ENCODE peak calls at places on chromosomes 12 and 14, in seven cellular contexts. One of them, this sample, is unnamed.
A peak's percentile ranks its signal among the peaks of the same experiment; 100 is the strongest.

GRCh38 chr14:76729953-76730505 is 31.2 kb upstream of the VASH1 start:
- DNase-seq in GM12892: no peak
- DNase-seq in epithelial cell of esophagus: no peak
- DNase-seq in esophagus muscularis mucosa: no peak
- DNase-seq in stimulated activated CD8-positive, alpha-beta memory T cell treated with anti-CD3 and anti-CD28 coated beads, Interleukin-4, amount 100 ng/mL, for 24 hours: no peak
- DNase-seq in mesothelial cell of epicardium: no peak
- DNase-seq in GM03348: no peak
- DNase-seq in this sample: no peak

GRCh38 chr14:21867541-21867940 is 193.9 kb upstream of the OR4E1 start:
- DNase-seq in GM12892: no peak
- DNase-seq in epithelial cell of esophagus: peak; percentile 74
- DNase-seq in esophagus muscularis mucosa: no peak
- DNase-seq in stimulated activated CD8-positive, alpha-beta memory T cell treated with anti-CD3 and anti-CD28 coated beads, Interleukin-4, amount 100 ng/mL, for 24 hours: no peak
- DNase-seq in mesothelial cell of epicardium: no peak
- DNase-seq in GM03348: no peak
- DNase-seq in this sample: peak; percentile 51

GRCh38 chr12:120720234-120720968 is 5.2 kb upstream of the ACADS start:
- DNase-seq in GM12892: no peak
- DNase-seq in epithelial cell of esophagus: peak; percentile 76
- DNase-seq in esophagus muscularis mucosa: no peak
- DNase-seq in stimulated activated CD8-positive, alpha-beta memory T cell treated with anti-CD3 and anti-CD28 coated beads, Interleukin-4, amount 100 ng/mL, for 24 hours: no peak
- DNase-seq in mesothelial cell of epicardium: no peak
- DNase-seq in GM03348: peak; percentile 83
- DNase-seq in this sample: peak; percentile 66

GRCh38 chr14:104268725-104269436 is 130.5 kb downstream of the KIF26A start:
- DNase-seq in GM12892: no peak
- DNase-seq in epithelial cell of esophagus: no peak
- DNase-seq in esophagus muscularis mucosa: no peak
- DNase-seq in stimulated activated CD8-positive, alpha-beta memory T cell treated with anti-CD3 and anti-CD28 coated beads, Interleukin-4, amount 100 ng/mL, for 24 hours: no peak
- DNase-seq in mesothelial cell of epicardium: peak; percentile 33
- DNase-seq in GM03348: no peak
- DNase-seq in this sample: no peak

GRCh38 chr14:65348137-65348536 is 64.4 kb upstream of the FUT8 start:
- DNase-seq in GM12892: no peak
- DNase-seq in epithelial cell of esophagus: no peak
- DNase-seq in esophagus muscularis mucosa: no peak
- DNase-seq in stimulated activated CD8-positive, alpha-beta memory T cell treated with anti-CD3 and anti-CD28 coated beads, Interleukin-4, amount 100 ng/mL, for 24 hours: no peak
- DNase-seq in mesothelial cell of epicardium: no peak
- DNase-seq in GM03348: no peak
- DNase-seq in this sample: no peak

GRCh38 chr12:21694660-21695059 is 37.0 kb upstream of the LDHB start:
- DNase-seq in GM12892: no peak
- DNase-seq in epithelial cell of esophagus: no peak
- DNase-seq in esophagus muscularis mucosa: no peak
- DNase-seq in stimulated activated CD8-positive, alpha-beta memory T cell treated with anti-CD3 and anti-CD28 coated beads, Interleukin-4, amount 100 ng/mL, for 24 hours: no peak
- DNase-seq in mesothelial cell of epicardium: no peak
- DNase-seq in GM03348: no peak
- DNase-seq in this sample: no peak

GRCh38 chr12:58416211-58416610 is 474.8 kb downstream of the ATP23 start:
- DNase-seq in GM12892: no peak
- DNase-seq in epithelial cell of esophagus: peak; percentile 21
- DNase-seq in esophagus muscularis mucosa: no peak
- DNase-seq in stimulated activated CD8-positive, alpha-beta memory T cell treated with anti-CD3 and anti-CD28 coated beads, Interleukin-4, amount 100 ng/mL, for 24 hours: no peak
- DNase-seq in mesothelial cell of epicardium: no peak
- DNase-seq in GM03348: peak; percentile 70
- DNase-seq in this sample: peak; percentile 80

GRCh38 chr12:27575099-27575779 is 51.2 kb downstream of the PPFIBP1 start:
- DNase-seq in GM12892: no peak
- DNase-seq in epithelial cell of esophagus: no peak
- DNase-seq in esophagus muscularis mucosa: no peak
- DNase-seq in stimulated activated CD8-positive, alpha-beta memory T cell treated with anti-CD3 and anti-CD28 coated beads, Interleukin-4, amount 100 ng/mL, for 24 hours: no peak
- DNase-seq in mesothelial cell of epicardium: no peak
- DNase-seq in GM03348: no peak
- DNase-seq in this sample: peak; percentile 46

GRCh38 chr12:21149849-21150248 is 18.9 kb downstream of the SLCO1B1 start:
- DNase-seq in GM12892: no peak
- DNase-seq in epithelial cell of esophagus: no peak
- DNase-seq in esophagus muscularis mucosa: no peak
- DNase-seq in stimulated activated CD8-positive, alpha-beta memory T cell treated with anti-CD3 and anti-CD28 coated beads, Interleukin-4, amount 100 ng/mL, for 24 hours: no peak
- DNase-seq in mesothelial cell of epicardium: no peak
- DNase-seq in GM03348: no peak
- DNase-seq in this sample: no peak

GRCh38 chr14:94823556-94824341 is 53.8 kb upstream of the GSC start:
- DNase-seq in GM12892: no peak
- DNase-seq in epithelial cell of esophagus: no peak
- DNase-seq in esophagus muscularis mucosa: no peak
- DNase-seq in stimulated activated CD8-positive, alpha-beta memory T cell treated with anti-CD3 and anti-CD28 coated beads, Interleukin-4, amount 100 ng/mL, for 24 hours: no peak
- DNase-seq in mesothelial cell of epicardium: no peak
- DNase-seq in GM03348: no peak
- DNase-seq in this sample: no peak

GRCh38 chr14:70886421-70887206 is 20.6 kb upstream of the PCNX1 start:
- DNase-seq in GM12892: no peak
- DNase-seq in epithelial cell of esophagus: no peak
- DNase-seq in esophagus muscularis mucosa: no peak
- DNase-seq in stimulated activated CD8-positive, alpha-beta memory T cell treated with anti-CD3 and anti-CD28 coated beads, Interleukin-4, amount 100 ng/mL, for 24 hours: peak; percentile 28
- DNase-seq in mesothelial cell of epicardium: no peak
- DNase-seq in GM03348: no peak
- DNase-seq in this sample: no peak

GRCh38 chr12:75975692-75976091 is 55.9 kb downstream of the PHLDA1 start:
- DNase-seq in GM12892: no peak
- DNase-seq in epithelial cell of esophagus: no peak
- DNase-seq in esophagus muscularis mucosa: no peak
- DNase-seq in stimulated activated CD8-positive, alpha-beta memory T cell treated with anti-CD3 and anti-CD28 coated beads, Interleukin-4, amount 100 ng/mL, for 24 hours: no peak
- DNase-seq in mesothelial cell of epicardium: no peak
- DNase-seq in GM03348: no peak
- DNase-seq in this sample: no peak

GRCh38 chr14:38198425-38198824 is 9.3 kb upstream of the SSTR1 start:
- DNase-seq in GM12892: no peak
- DNase-seq in epithelial cell of esophagus: no peak
- DNase-seq in esophagus muscularis mucosa: no peak
- DNase-seq in stimulated activated CD8-positive, alpha-beta memory T cell treated with anti-CD3 and anti-CD28 coated beads, Interleukin-4, amount 100 ng/mL, for 24 hours: no peak
- DNase-seq in mesothelial cell of epicardium: no peak
- DNase-seq in GM03348: peak; percentile 6
- DNase-seq in this sample: no peak

GRCh38 chr14:50772361-50772760 is 58.6 kb downstream of the NIN start:
- DNase-seq in GM12892: no peak
- DNase-seq in epithelial cell of esophagus: no peak
- DNase-seq in esophagus muscularis mucosa: no peak
- DNase-seq in stimulated activated CD8-positive, alpha-beta memory T cell treated with anti-CD3 and anti-CD28 coated beads, Interleukin-4, amount 100 ng/mL, for 24 hours: no peak
- DNase-seq in mesothelial cell of epicardium: no peak
- DNase-seq in GM03348: peak; percentile 74
- DNase-seq in this sample: no peak

GRCh38 chr12:120368789-120369475 is at the start of gene MSI1:
- DNase-seq in GM12892: no peak
- DNase-seq in epithelial cell of esophagus: no peak
- DNase-seq in esophagus muscularis mucosa: no peak
- DNase-seq in stimulated activated CD8-positive, alpha-beta memory T cell treated with anti-CD3 and anti-CD28 coated beads, Interleukin-4, amount 100 ng/mL, for 24 hours: no peak
- DNase-seq in mesothelial cell of epicardium: peak; percentile 53
- DNase-seq in GM03348: peak; percentile 48
- DNase-seq in this sample: no peak

GRCh38 chr12:113019045-113019444 is 37.5 kb upstream of the DTX1 start:
- DNase-seq in GM12892: no peak
- DNase-seq in epithelial cell of esophagus: peak; percentile 75
- DNase-seq in esophagus muscularis mucosa: no peak
- DNase-seq in stimulated activated CD8-positive, alpha-beta memory T cell treated with anti-CD3 and anti-CD28 coated beads, Interleukin-4, amount 100 ng/mL, for 24 hours: no peak
- DNase-seq in mesothelial cell of epicardium: no peak
- DNase-seq in GM03348: no peak
- DNase-seq in this sample: peak; percentile 76

GRCh38 chr12:87671757-87672156 is 357.4 kb downstream of the C12orf50 start:
- DNase-seq in GM12892: no peak
- DNase-seq in epithelial cell of esophagus: no peak
- DNase-seq in esophagus muscularis mucosa: no peak
- DNase-seq in stimulated activated CD8-positive, alpha-beta memory T cell treated with anti-CD3 and anti-CD28 coated beads, Interleukin-4, amount 100 ng/mL, for 24 hours: no peak
- DNase-seq in mesothelial cell of epicardium: no peak
- DNase-seq in GM03348: no peak
- DNase-seq in this sample: no peak

GRCh38 chr14:104237651-104238423 is 99.5 kb downstream of the KIF26A start:
- DNase-seq in GM12892: no peak
- DNase-seq in epithelial cell of esophagus: no peak
- DNase-seq in esophagus muscularis mucosa: no peak
- DNase-seq in stimulated activated CD8-positive, alpha-beta memory T cell treated with anti-CD3 and anti-CD28 coated beads, Interleukin-4, amount 100 ng/mL, for 24 hours: no peak
- DNase-seq in mesothelial cell of epicardium: no peak
- DNase-seq in GM03348: no peak
- DNase-seq in this sample: no peak

GRCh38 chr12:101992091-101992490 is 69.7 kb downstream of the WASHC3 start:
- DNase-seq in GM12892: no peak
- DNase-seq in epithelial cell of esophagus: no peak
- DNase-seq in esophagus muscularis mucosa: no peak
- DNase-seq in stimulated activated CD8-positive, alpha-beta memory T cell treated with anti-CD3 and anti-CD28 coated beads, Interleukin-4, amount 100 ng/mL, for 24 hours: no peak
- DNase-seq in mesothelial cell of epicardium: no peak
- DNase-seq in GM03348: peak; percentile 29
- DNase-seq in this sample: no peak

GRCh38 chr14:101069666-101070362 is 166.3 kb upstream of the RTL1 start:
- DNase-seq in GM12892: no peak
- DNase-seq in epithelial cell of esophagus: no peak
- DNase-seq in esophagus muscularis mucosa: peak; percentile 86
- DNase-seq in stimulated activated CD8-positive, alpha-beta memory T cell treated with anti-CD3 and anti-CD28 coated beads, Interleukin-4, amount 100 ng/mL, for 24 hours: no peak
- DNase-seq in mesothelial cell of epicardium: peak; percentile 20
- DNase-seq in GM03348: no peak
- DNase-seq in this sample: no peak

GRCh38 chr14:103194256-103195045 is 71.2 kb downstream of the TNFAIP2 start:
- DNase-seq in GM12892: no peak
- DNase-seq in epithelial cell of esophagus: peak; percentile 80
- DNase-seq in esophagus muscularis mucosa: no peak
- DNase-seq in stimulated activated CD8-positive, alpha-beta memory T cell treated with anti-CD3 and anti-CD28 coated beads, Interleukin-4, amount 100 ng/mL, for 24 hours: no peak
- DNase-seq in mesothelial cell of epicardium: no peak
- DNase-seq in GM03348: peak; percentile 68
- DNase-seq in this sample: peak; percentile 61

GRCh38 chr12:11085419-11085818 is 6.7 kb downstream of the TAS2R43 start:
- DNase-seq in GM12892: no peak
- DNase-seq in epithelial cell of esophagus: no peak
- DNase-seq in esophagus muscularis mucosa: no peak
- DNase-seq in stimulated activated CD8-positive, alpha-beta memory T cell treated with anti-CD3 and anti-CD28 coated beads, Interleukin-4, amount 100 ng/mL, for 24 hours: no peak
- DNase-seq in mesothelial cell of epicardium: no peak
- DNase-seq in GM03348: no peak
- DNase-seq in this sample: no peak

GRCh38 chr12:107435520-107435919 is 250.1 kb upstream of the PWP1 start:
- DNase-seq in GM12892: no peak
- DNase-seq in epithelial cell of esophagus: no peak
- DNase-seq in esophagus muscularis mucosa: no peak
- DNase-seq in stimulated activated CD8-positive, alpha-beta memory T cell treated with anti-CD3 and anti-CD28 coated beads, Interleukin-4, amount 100 ng/mL, for 24 hours: no peak
- DNase-seq in mesothelial cell of epicardium: no peak
- DNase-seq in GM03348: no peak
- DNase-seq in this sample: no peak

GRCh38 chr12:76399040-76399439 is 50.8 kb upstream of the BBS10 start:
- DNase-seq in GM12892: no peak
- DNase-seq in epithelial cell of esophagus: no peak
- DNase-seq in esophagus muscularis mucosa: no peak
- DNase-seq in stimulated activated CD8-positive, alpha-beta memory T cell treated with anti-CD3 and anti-CD28 coated beads, Interleukin-4, amount 100 ng/mL, for 24 hours: no peak
- DNase-seq in mesothelial cell of epicardium: no peak
- DNase-seq in GM03348: no peak
- DNase-seq in this sample: no peak

GRCh38 chr12:71045781-71046180 is 112.0 kb downstream of the TSPAN8 start:
- DNase-seq in GM12892: no peak
- DNase-seq in epithelial cell of esophagus: peak; percentile 10
- DNase-seq in esophagus muscularis mucosa: no peak
- DNase-seq in stimulated activated CD8-positive, alpha-beta memory T cell treated with anti-CD3 and anti-CD28 coated beads, Interleukin-4, amount 100 ng/mL, for 24 hours: no peak
- DNase-seq in mesothelial cell of epicardium: no peak
- DNase-seq in GM03348: no peak
- DNase-seq in this sample: peak; percentile 78

GRCh38 chr14:100994082-100994481 is 90.6 kb upstream of the RTL1 start:
- DNase-seq in GM12892: no peak
- DNase-seq in epithelial cell of esophagus: peak; percentile 56
- DNase-seq in esophagus muscularis mucosa: no peak
- DNase-seq in stimulated activated CD8-positive, alpha-beta memory T cell treated with anti-CD3 and anti-CD28 coated beads, Interleukin-4, amount 100 ng/mL, for 24 hours: no peak
- DNase-seq in mesothelial cell of epicardium: no peak
- DNase-seq in GM03348: no peak
- DNase-seq in this sample: peak; percentile 75

GRCh38 chr14:29858299-29858698 is 69.3 kb downstream of the PRKD1 start:
- DNase-seq in GM12892: no peak
- DNase-seq in epithelial cell of esophagus: no peak
- DNase-seq in esophagus muscularis mucosa: no peak
- DNase-seq in stimulated activated CD8-positive, alpha-beta memory T cell treated with anti-CD3 and anti-CD28 coated beads, Interleukin-4, amount 100 ng/mL, for 24 hours: no peak
- DNase-seq in mesothelial cell of epicardium: no peak
- DNase-seq in GM03348: no peak
- DNase-seq in this sample: no peak

GRCh38 chr14:37819155-37820015 is 224.0 kb downstream of the TTC6 start:
- DNase-seq in GM12892: no peak
- DNase-seq in epithelial cell of esophagus: peak; percentile 74
- DNase-seq in esophagus muscularis mucosa: no peak
- DNase-seq in stimulated activated CD8-positive, alpha-beta memory T cell treated with anti-CD3 and anti-CD28 coated beads, Interleukin-4, amount 100 ng/mL, for 24 hours: no peak
- DNase-seq in mesothelial cell of epicardium: no peak
- DNase-seq in GM03348: peak; percentile 54
- DNase-seq in this sample: peak; percentile 53

GRCh38 chr14:60658116-60658515 is 8.8 kb upstream of the SIX1 start:
- DNase-seq in GM12892: no peak
- DNase-seq in epithelial cell of esophagus: no peak
- DNase-seq in esophagus muscularis mucosa: no peak
- DNase-seq in stimulated activated CD8-positive, alpha-beta memory T cell treated with anti-CD3 and anti-CD28 coated beads, Interleukin-4, amount 100 ng/mL, for 24 hours: no peak
- DNase-seq in mesothelial cell of epicardium: no peak
- DNase-seq in GM03348: no peak
- DNase-seq in this sample: peak; percentile 8

GRCh38 chr14:67919259-67919658 is 99.7 kb downstream of the RAD51B start:
- DNase-seq in GM12892: no peak
- DNase-seq in epithelial cell of esophagus: no peak
- DNase-seq in esophagus muscularis mucosa: no peak
- DNase-seq in stimulated activated CD8-positive, alpha-beta memory T cell treated with anti-CD3 and anti-CD28 coated beads, Interleukin-4, amount 100 ng/mL, for 24 hours: no peak
- DNase-seq in mesothelial cell of epicardium: no peak
- DNase-seq in GM03348: no peak
- DNase-seq in this sample: no peak

GRCh38 chr14:37263656-37264236 is 66.0 kb downstream of the MIPOL1 start:
- DNase-seq in GM12892: no peak
- DNase-seq in epithelial cell of esophagus: no peak
- DNase-seq in esophagus muscularis mucosa: no peak
- DNase-seq in stimulated activated CD8-positive, alpha-beta memory T cell treated with anti-CD3 and anti-CD28 coated beads, Interleukin-4, amount 100 ng/mL, for 24 hours: no peak
- DNase-seq in mesothelial cell of epicardium: no peak
- DNase-seq in GM03348: no peak
- DNase-seq in this sample: no peak